ENCODE peak calls at places on chromosomes 5 and 9, in five cellular contexts. Y, O, W, H and R are unnamed samples.

GRCh38 chr5:3118321-3118720 is 366.8 kb upstream of the IRX2 start:
- DNase-seq in Y (no peak), O (no peak), W (no peak), H (no peak), R (no peak)

GRCh38 chr9:104991144-104991953 is 63.4 kb upstream of the ABCA1 start:
- DNase-seq in Y (peak), O (peak), W (peak), H (peak), R (peak)

GRCh38 chr9:105421864-105422263 is 26.0 kb upstream of the FSD1L start:
- DNase-seq in Y (no peak), O (no peak), W (no peak), H (no peak), R (no peak)

GRCh38 chr9:34510032-34510431 is 12.8 kb downstream of the ENHO start:
- DNase-seq in Y (no peak), O (no peak), W (no peak), H (no peak), R (peak)

GRCh38 chr9:117437283-117437682 is 22.4 kb upstream of the ASTN2 start:
- DNase-seq in Y (no peak), O (no peak), W (no peak), H (no peak), R (no peak)

GRCh38 chr5:78920604-78921003 is 64.5 kb downstream of the ARSB start:
- DNase-seq in Y (peak), O (no peak), W (no peak), H (no peak), R (no peak)

GRCh38 chr9:75648021-75648420 is 242.5 kb upstream of the PCSK5 start:
- DNase-seq in Y (no peak), O (no peak), W (no peak), H (no peak), R (no peak)

GRCh38 chr5:1152156-1152555 is 40.3 kb upstream of the SLC12A7 start:
- DNase-seq in Y (no peak), O (no peak), W (no peak), H (no peak), R (no peak)

GRCh38 chr5:76849767-76850291 is at the start of gene S100Z:
- DNase-seq in Y (no peak), O (no peak), W (no peak), H (no peak), R (no peak)

GRCh38 chr9:109013678-109014145 is 413 bp upstream of the CTNNAL1 start:
- DNase-seq in Y (no peak), O (no peak), W (no peak), H (no peak), R (peak)

GRCh38 chr5:148927307-148927946 is 101.0 kb downstream of the ADRB2 start:
- DNase-seq in Y (no peak), O (no peak), W (no peak), H (no peak), R (no peak)

GRCh38 chr5:88643315-88643714 is 239.7 kb downstream of the MEF2C start:
- DNase-seq in Y (no peak), O (no peak), W (no peak), H (no peak), R (no peak)